ENCODE peak calls at places on chromosome 1, in five cellular contexts. Z is neural progenitor cell, K is MM.1S, T is GM23248, N is hepatocyte. X is an unnamed sample.

GRCh38 chr1:40606978-40607377 is 58.5 kb downstream of the RIMS3 start:
- DNase-seq in Z (no peak), K (no peak), T (no peak), N (no peak), X (no peak)

GRCh38 chr1:236313412-236313811 is 31.7 kb upstream of the ERO1B start:
- DNase-seq in K (no peak), T (no peak), Z (no peak), N (no peak), X (no peak)

GRCh38 chr1:218718977-218719376 is 373.8 kb downstream of the TGFB2 start:
- DNase-seq in T (no peak), Z (no peak), N (no peak), K (no peak), X (no peak)

GRCh38 chr1:47729685-47730084 is 267.5 kb downstream of the TRABD2B start:
- DNase-seq in Z (no peak), K (no peak), T (no peak), N (no peak), X (no peak)

GRCh38 chr1:65467536-65467935 is 47.1 kb downstream of the LEPR start:
- DNase-seq in Z (peak; percentile 91), T (peak; percentile 24), K (no peak), N (peak; percentile 83), X (peak; percentile 87)

GRCh38 chr1:77039739-77040138 is 172.5 kb downstream of the ST6GALNAC5 start:
- DNase-seq in N (peak; percentile 73), T (peak; percentile 98), K (no peak), Z (no peak), X (no peak)

GRCh38 chr1:203126866-203127671 is 457 bp upstream of the ADORA1 start:
- DNase-seq in Z (no peak), T (peak; percentile 58), K (no peak), N (no peak), X (no peak)

GRCh38 chr1:221794079-221794670 is 52.3 kb upstream of the DUSP10 start:
- DNase-seq in K (no peak), N (no peak), T (peak; percentile 22), Z (no peak), X (no peak)

GRCh38 chr1:15703562-15703961 is 19.4 kb downstream of the PLEKHM2 start:
- DNase-seq in K (no peak), Z (no peak), N (peak; percentile 86), T (peak; percentile 98), X (no peak)

GRCh38 chr1:168623003-168623828 is 46.8 kb downstream of the XCL1 start:
- DNase-seq in K (no peak), N (peak; percentile 36), T (peak; percentile 96), Z (no peak), X (no peak)

GRCh38 chr1:199167460-199167859 is 528.6 kb downstream of the PTPRC start:
- DNase-seq in Z (no peak), N (no peak), T (no peak), K (no peak), X (no peak)

GRCh38 chr1:209937996-209938959 is at the start of gene SYT14:
- DNase-seq in N (peak; percentile 61), Z (peak; percentile 93), K (peak; percentile 65), T (peak; percentile 72), X (peak; percentile 91)

GRCh38 chr1:209748620-209749019 is 7.2 kb upstream of the TRAF3IP3 start:
- DNase-seq in T (no peak), K (no peak), Z (peak; percentile 37), N (no peak), X (peak; percentile 34)

GRCh38 chr1:169495050-169495740 is 9.5 kb upstream of the SLC19A2 start:
- DNase-seq in K (no peak), T (peak; percentile 32), N (no peak), Z (no peak), X (no peak)

GRCh38 chr1:119818181-119818580 is 6.9 kb upstream of the REG4 start:
- DNase-seq in N (no peak), K (no peak), T (no peak), Z (no peak), X (no peak)

GRCh38 chr1:2194319-2194897 is at the start of gene FAAP20:
- DNase-seq in T (peak; percentile 91), N (peak; percentile 90), Z (peak; percentile 88), K (peak; percentile 62), X (peak; percentile 80)

GRCh38 chr1:20717452-20718342 is at the start of gene KIF17:
- DNase-seq in N (peak; percentile 92), T (peak; percentile 93), K (peak; percentile 64), Z (peak; percentile 95), X (peak; percentile 87)

GRCh38 chr1:17460265-17460664 is 20.8 kb upstream of the RCC2 start:
- DNase-seq in K (no peak), T (no peak), Z (no peak), N (no peak), X (no peak)

GRCh38 chr1:234326493-234327366 is 46.5 kb upstream of the COA6 start:
- DNase-seq in Z (peak; percentile 80), T (peak; percentile 76), K (peak; percentile 79), N (peak; percentile 67), X (peak; percentile 90)

GRCh38 chr1:31310131-31310530 is 13.3 kb downstream of the ZCCHC17 start:
- DNase-seq in Z (no peak), T (peak; percentile 10), K (no peak), N (no peak), X (no peak)

GRCh38 chr1:109299087-109299983 is 7.5 kb downstream of the MYBPHL start:
- DNase-seq in Z (no peak), N (peak; percentile 35), K (no peak), T (peak; percentile 80), X (no peak)

GRCh38 chr1:178870944-178871343 is at the start of gene ANGPTL1:
- DNase-seq in K (no peak), Z (peak; percentile 40), N (peak; percentile 16), T (peak; percentile 61), X (peak; percentile 38)

GRCh38 chr1:8889925-8890785 is 11.7 kb upstream of the ENO1 start:
- DNase-seq in T (peak; percentile 96), K (no peak), N (no peak), Z (no peak), X (no peak)

GRCh38 chr1:119181236-119181635 is 40.8 kb upstream of the WARS2 start:
- DNase-seq in N (no peak), Z (no peak), K (no peak), T (no peak), X (no peak)

GRCh38 chr1:63691672-63692425 is 82.0 kb upstream of the ROR1 start:
- DNase-seq in K (peak; percentile 74), N (peak; percentile 90), T (peak; percentile 89), Z (peak; percentile 81), X (peak; percentile 92)

GRCh38 chr1:155080250-155081228 is 1.9 kb downstream of the EFNA3 start:
- DNase-seq in Z (peak; percentile 95), T (peak; percentile 47), K (peak; percentile 32), N (peak; percentile 84), X (peak; percentile 98)

GRCh38 chr1:167518331-167518700 is at the start of gene CD247:
- DNase-seq in N (no peak), K (peak; percentile 52), Z (no peak), T (no peak), X (no peak)

GRCh38 chr1:151574575-151575529 is 34.7 kb downstream of the TUFT1 start:
- DNase-seq in T (peak; percentile 96), K (no peak), N (peak; percentile 32), Z (no peak), X (no peak)

GRCh38 chr1:115222616-115223402 is 115.2 kb downstream of the NGF start:
- DNase-seq in N (no peak), T (no peak), Z (no peak), K (no peak), X (no peak)

GRCh38 chr1:15096293-15096692 is 57.3 kb upstream of the TMEM51 start:
- DNase-seq in T (no peak), K (no peak), Z (no peak), N (no peak), X (no peak)

GRCh38 chr1:3821004-3821933 is 25.0 kb upstream of the LRRC47 start:
- DNase-seq in T (no peak), Z (no peak), N (no peak), K (no peak), X (no peak)

DNA sequence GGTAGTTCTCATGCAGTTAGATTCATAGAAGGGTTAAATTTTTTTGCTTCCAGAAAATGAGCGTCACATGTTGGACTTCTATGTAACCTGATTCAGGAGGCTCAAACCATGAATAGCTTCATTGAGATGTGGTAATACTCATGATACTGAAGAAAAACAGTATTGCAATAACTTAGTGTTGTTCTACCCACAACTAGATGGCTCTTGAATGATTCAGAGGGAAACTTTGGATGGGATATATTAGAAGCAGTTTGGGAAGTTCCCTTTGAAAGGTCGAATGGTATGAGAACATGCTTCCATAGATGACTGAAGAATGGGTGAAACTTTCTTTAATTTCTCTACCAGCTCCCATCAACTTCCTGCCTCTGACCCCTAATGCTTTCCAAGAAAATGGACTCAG is 211.7 kb upstream of the PTGFR start:
- DNase-seq in T (peak; percentile 95), K (no peak), N (no peak), Z (no peak), X (no peak)
- TF ChIP-seq EZH2phosphoT487 in T (no peak), K (no peak), N (no peak), Z (no peak), X (no peak)

GRCh38 chr1:68162761-68163160 is 69.6 kb downstream of the WLS start:
- DNase-seq in Z (no peak), N (no peak), T (no peak), K (no peak), X (peak; percentile 55)

GRCh38 chr1:68163220-68163619 is 69.1 kb downstream of the WLS start:
- DNase-seq in T (no peak), K (no peak), N (no peak), Z (no peak), X (no peak)

GRCh38 chr1:68158837-68159236 is 73.5 kb downstream of the WLS start:
- DNase-seq in Z (no peak), T (no peak), K (no peak), N (no peak), X (no peak)

GRCh38 chr1:68164970-68165369 is 67.4 kb downstream of the WLS start:
- DNase-seq in N (no peak), Z (no peak), K (no peak), T (no peak), X (no peak)

GRCh38 chr1:68160021-68160420 is 72.3 kb downstream of the WLS start:
- DNase-seq in T (no peak), K (no peak), N (no peak), Z (no peak), X (no peak)
- H3K36me3 ChIP-seq in T (peaks cover 3% of the 10 kb centered on the region), K (no peaks in the 10 kb centered on the region), N (no peaks in the 10 kb centered on the region), Z (peaks cover under 1% of the 10 kb centered on the region), X (no peaks in the 10 kb centered on the region)

GRCh38 chr1:232142403-232143314 is 487.3 kb downstream of the SIPA1L2 start:
- DNase-seq in Z (no peak), N (no peak), K (no peak), T (peak; percentile 95), X (peak; percentile 56)
- TF ChIP-seq EZH2phosphoT487 in Z (no peak), N (no peak), K (no peak), T (peak; percentile 21), X (no peak)

DNA sequence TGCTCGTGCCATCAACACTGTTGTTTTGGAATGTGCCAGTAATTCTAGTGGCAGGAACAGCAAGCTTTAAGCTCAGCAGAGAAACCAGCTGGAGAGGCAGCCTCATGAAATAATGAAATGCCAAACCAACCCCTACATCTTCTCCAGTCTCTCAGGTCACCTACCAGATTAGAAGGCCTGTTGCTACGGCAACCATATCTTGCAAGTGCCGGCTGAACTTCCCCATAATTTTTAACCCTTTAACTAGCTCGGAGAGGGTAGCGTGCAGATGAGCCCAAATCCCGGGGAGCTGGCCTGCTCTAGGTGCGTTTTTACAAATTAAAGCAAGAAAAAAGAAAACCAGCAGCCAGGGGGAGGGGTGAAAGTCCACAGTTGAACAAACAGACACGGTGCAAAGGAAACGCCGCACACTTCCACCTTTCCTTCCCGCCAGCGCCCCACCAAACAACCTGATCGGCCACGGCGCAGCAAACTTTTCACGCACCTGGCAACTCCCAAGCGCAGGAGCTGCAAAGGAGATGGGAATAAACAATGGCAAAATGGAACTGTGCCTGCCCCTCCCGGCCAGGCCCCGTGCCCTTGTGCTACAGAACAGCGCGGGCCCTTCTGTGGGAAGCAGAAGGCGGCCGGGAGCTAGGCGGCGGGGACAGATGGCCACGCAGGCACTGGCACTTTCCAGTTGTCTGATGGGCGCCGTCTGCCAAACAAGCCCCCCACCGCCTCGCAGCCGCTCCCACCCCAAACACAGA is 50.1 kb downstream of the SSBP3 start:
- DNase-seq in T (no peak), Z (peak; percentile 66), N (peak; percentile 60), K (no peak), X (no peak)
- H3K36me3 ChIP-seq in T (no peaks in the 10 kb centered on the region), Z (no peaks in the 10 kb centered on the region), N (no peaks in the 10 kb centered on the region), K (no peaks in the 10 kb centered on the region), X (no peaks in the 10 kb centered on the region)